ENCODE peak calls at places on chromosomes 2 and 18, in nine cellular contexts. L, T, K, M, U, R, D, J and G are unnamed samples. For H3K4me1, the result is how much of the 10 kb centered on the place peaks cover.

GRCh38 chr2:188068093-188068492 is 223.6 kb upstream of the GULP1 start:
- DNase-seq in L (no peak), T (no peak), K (no peak), M (no peak), U (no peak), R (no peak), D (peak), J (no peak), G (no peak)

GRCh38 chr2:158394453-158394852 is 62.1 kb downstream of the CCDC148 start:
- DNase-seq in L (no peak), T (no peak), K (no peak), M (no peak), U (no peak), R (no peak), D (no peak), J (no peak), G (no peak)

GRCh38 chr2:46097714-46098480 is 199.3 kb upstream of the EPAS1 start:
- DNase-seq in L (peak), T (peak), K (peak), M (peak), U (peak), R (no peak), D (peak), J (no peak), G (peak)

GRCh38 chr2:239381709-239382134 is 19.1 kb downstream of the HDAC4 start:
- DNase-seq in L (no peak), T (no peak), K (no peak), M (no peak), U (peak), R (no peak), D (no peak), J (peak), G (no peak)

GRCh38 chr18:25921677-25922421 is 168.6 kb downstream of the SS18 start:
- DNase-seq in L (peak), T (peak), K (no peak), M (peak), U (peak), R (no peak), D (peak), J (peak), G (no peak)

GRCh38 chr18:4040391-4041172 is 414.5 kb downstream of the DLGAP1 start:
- DNase-seq in L (no peak), T (no peak), K (no peak), M (no peak), U (no peak), R (no peak), D (no peak), J (no peak), G (no peak)

GRCh38 chr2:24269270-24269669 is 91.1 kb downstream of the ITSN2 start:
- DNase-seq in L (no peak), T (no peak), K (no peak), M (peak), U (no peak), R (no peak), D (peak), J (no peak), G (no peak)

GRCh38 chr2:43169987-43170732 is 56.2 kb downstream of the ZFP36L2 start:
- DNase-seq in L (no peak), T (peak), K (no peak), M (no peak), U (peak), R (no peak), D (no peak), J (peak), G (no peak)

GRCh38 chr2:138421971-138422335 is 79.6 kb upstream of the SPOPL start:
- DNase-seq in L (peak), T (no peak), K (no peak), M (peak), U (peak), R (no peak), D (peak), J (no peak), G (peak)

GRCh38 chr2:119859528-119859927 is 99.8 kb downstream of the PTPN4 start:
- DNase-seq in L (no peak), T (no peak), K (no peak), M (no peak), U (no peak), R (no peak), D (no peak), J (no peak), G (no peak)

GRCh38 chr2:105417789-105418475 is 19.1 kb upstream of the FHL2 start:
- DNase-seq in L (peak), T (no peak), K (no peak), M (peak), U (no peak), R (no peak), D (peak), J (no peak), G (no peak)

GRCh38 chr2:235845245-235845644 is 322.9 kb downstream of the GBX2 start:
- DNase-seq in L (no peak), T (no peak), K (no peak), M (no peak), U (no peak), R (no peak), D (no peak), J (no peak), G (no peak)

GRCh38 chr2:235841863-235842262 is 326.3 kb downstream of the GBX2 start:
- DNase-seq in L (no peak), T (no peak), K (no peak), M (no peak), U (no peak), R (no peak), D (no peak), J (no peak), G (no peak)

GRCh38 chr2:235843591-235844395 is 324.4 kb downstream of the GBX2 start:
- DNase-seq in L (no peak), T (no peak), K (no peak), M (no peak), U (no peak), R (no peak), D (no peak), J (no peak), G (no peak)

GRCh38 chr2:235842941-235843340 is 325.2 kb downstream of the GBX2 start:
- DNase-seq in L (no peak), T (no peak), K (no peak), M (no peak), U (no peak), R (no peak), D (no peak), J (no peak), G (no peak)

DNA sequence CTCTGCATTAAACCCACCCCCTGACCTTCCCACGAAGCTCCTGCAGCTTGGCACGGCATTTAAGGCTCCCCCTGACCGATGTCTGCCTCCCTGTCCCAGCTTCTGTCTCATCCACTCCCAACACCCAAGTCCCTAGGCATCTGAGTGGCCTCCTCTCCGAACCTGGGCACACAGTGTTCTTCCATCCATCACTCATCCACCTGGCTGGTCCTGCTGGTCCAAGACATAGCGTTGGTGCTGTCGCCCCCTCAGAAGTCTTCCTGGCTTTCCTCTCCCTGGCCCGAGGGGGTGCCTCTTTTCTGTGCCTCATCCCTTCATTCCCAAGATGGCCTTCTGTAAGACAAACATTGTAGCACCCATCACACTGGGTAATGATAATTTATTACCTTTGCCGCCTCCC is 323.6 kb downstream of the GBX2 start:
- DNase-seq in L (no peak), T (no peak), K (no peak), M (no peak), U (no peak), R (no peak), D (no peak), J (no peak), G (no peak)
- H3K4me3 ChIP-seq in L (no peak), T (no peak), K (no peak), M (no peak), U (no peak), R (no peak), D (no peak), J (no peak), G (no peak)

DNA sequence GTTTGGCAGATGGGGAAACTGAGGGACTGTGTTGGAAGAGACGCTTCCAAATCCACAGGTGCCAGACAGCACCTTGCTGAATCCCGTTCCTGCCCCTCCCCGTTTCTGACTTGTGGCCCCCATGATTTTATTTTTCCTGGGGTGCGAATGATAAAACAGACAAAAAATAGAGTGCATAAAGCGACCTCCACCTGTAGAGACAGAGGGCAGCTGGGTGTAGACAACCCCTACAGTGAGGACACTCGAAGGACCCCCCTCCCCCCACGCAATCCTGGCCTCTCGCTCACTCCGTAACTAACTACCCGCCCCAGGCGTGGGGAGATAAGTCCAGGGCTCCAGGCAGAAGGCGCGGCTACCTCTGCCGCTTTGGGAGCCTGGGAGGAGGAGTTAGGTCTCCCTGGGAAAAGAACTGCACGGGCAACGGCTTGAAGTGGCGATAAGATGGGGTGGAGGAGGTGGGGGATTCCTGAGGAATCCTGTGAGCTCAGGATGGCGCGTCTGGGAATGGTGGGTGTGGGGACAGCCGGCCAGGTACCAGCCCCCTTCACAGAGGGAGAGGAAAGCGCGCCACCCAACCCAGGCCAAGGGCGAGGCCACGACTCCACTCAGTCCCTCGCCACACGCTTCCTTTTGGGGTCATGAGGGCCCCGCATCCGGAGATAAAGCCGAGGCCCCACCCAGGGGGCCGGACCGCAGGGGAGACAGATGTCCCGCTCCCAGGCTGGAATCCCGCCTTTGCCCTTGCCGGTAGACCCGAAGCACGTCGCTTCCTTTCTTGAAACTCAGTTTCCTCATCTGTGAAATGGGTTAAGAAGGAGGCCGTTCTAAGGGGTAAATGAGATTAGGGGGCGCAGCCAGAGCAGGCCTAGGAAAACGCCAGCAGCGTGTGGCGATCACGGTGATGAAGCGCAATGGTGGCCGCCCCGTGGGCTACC is 1.9 kb upstream of the CTDSP1 start:
- DNase-seq in L (peak), T (peak), K (peak), M (peak), U (peak), R (peak), D (peak), J (peak), G (peak)
- H3K4me1 ChIP-seq in L (under half), T (half or more), K (under half), M (under half), U (half or more), R (under half), D (under half), J (half or more), G (under half)

GRCh38 chr2:167297292-167297691 is 409.0 kb downstream of the XIRP2 start:
- DNase-seq in L (no peak), T (no peak), K (no peak), M (no peak), U (no peak), R (no peak), D (no peak), J (no peak), G (no peak)

GRCh38 chr2:167293172-167293781 is 405.0 kb downstream of the XIRP2 start:
- DNase-seq in L (peak), T (no peak), K (no peak), M (peak), U (peak), R (peak), D (peak), J (no peak), G (no peak)

GRCh38 chr2:167292430-167293171 is 404.3 kb downstream of the XIRP2 start:
- DNase-seq in L (peak), T (peak), K (peak), M (peak), U (peak), R (peak), D (peak), J (no peak), G (peak)

GRCh38 chr2:167294775-167295140 is 406.5 kb downstream of the XIRP2 start:
- DNase-seq in L (peak), T (no peak), K (no peak), M (peak), U (no peak), R (no peak), D (peak), J (no peak), G (no peak)

DNA sequence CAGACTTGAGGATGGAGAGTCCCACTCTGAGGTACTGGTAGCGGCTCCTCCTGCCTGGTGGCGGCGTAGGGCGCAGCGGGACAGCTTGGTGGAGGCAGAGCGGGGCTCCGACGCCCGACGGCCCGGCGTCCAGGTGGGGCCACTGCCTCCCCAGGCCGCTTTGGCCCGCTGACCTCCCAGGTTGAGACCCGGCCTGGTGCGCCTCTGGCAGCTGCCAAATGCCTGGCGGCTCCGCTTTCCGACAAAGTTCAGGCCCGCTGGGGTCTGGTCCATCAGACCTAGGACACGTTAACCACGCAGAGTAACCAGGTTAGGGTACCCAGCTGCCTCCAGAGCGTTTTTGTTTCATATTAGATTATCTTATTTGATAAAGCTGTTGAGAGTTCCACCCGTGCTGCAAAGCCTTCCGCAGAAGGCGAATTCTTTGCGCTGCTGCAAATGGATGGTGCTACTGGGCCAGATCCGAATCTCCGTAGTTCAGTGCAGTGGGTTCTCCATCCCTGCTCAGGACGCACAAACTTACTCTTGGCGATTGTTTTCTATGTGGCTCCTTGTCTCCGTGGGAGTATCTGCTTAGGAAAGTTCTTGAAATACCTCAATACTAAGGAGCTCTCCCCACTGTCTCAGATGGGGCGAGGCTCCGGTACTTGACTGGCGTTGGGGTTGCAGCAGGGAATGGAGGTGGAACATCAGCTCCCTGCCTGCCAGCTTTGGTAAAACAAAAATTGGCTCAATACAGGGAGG is 405.9 kb downstream of the XIRP2 start:
- DNase-seq in L (peak), T (no peak), K (no peak), M (no peak), U (peak), R (peak), D (peak), J (no peak), G (peak)
- H3K4me3 ChIP-seq in L (peak), T (peak), K (peak), M (peak), U (peak), R (peak), D (peak), J (no peak), G (no peak)

GRCh38 chr2:224354631-224355211 is 47.2 kb downstream of the FAM124B start:
- DNase-seq in L (peak), T (no peak), K (no peak), M (no peak), U (no peak), R (no peak), D (no peak), J (no peak), G (no peak)
- H3K4me1 ChIP-seq in L (under half), T (under half), K (under half), M (under half), U (under half), R (under half), D (under half), J (under half), G (under half)

GRCh38 chr2:64860936-64861335 is 128.3 kb upstream of the SLC1A4 start:
- DNase-seq in L (no peak), T (peak), K (no peak), M (no peak), U (no peak), R (no peak), D (no peak), J (no peak), G (no peak)
- H3K4me3 ChIP-seq in L (no peak), T (no peak), K (no peak), M (no peak), U (no peak), R (no peak), D (no peak), J (no peak), G (no peak)

DNA sequence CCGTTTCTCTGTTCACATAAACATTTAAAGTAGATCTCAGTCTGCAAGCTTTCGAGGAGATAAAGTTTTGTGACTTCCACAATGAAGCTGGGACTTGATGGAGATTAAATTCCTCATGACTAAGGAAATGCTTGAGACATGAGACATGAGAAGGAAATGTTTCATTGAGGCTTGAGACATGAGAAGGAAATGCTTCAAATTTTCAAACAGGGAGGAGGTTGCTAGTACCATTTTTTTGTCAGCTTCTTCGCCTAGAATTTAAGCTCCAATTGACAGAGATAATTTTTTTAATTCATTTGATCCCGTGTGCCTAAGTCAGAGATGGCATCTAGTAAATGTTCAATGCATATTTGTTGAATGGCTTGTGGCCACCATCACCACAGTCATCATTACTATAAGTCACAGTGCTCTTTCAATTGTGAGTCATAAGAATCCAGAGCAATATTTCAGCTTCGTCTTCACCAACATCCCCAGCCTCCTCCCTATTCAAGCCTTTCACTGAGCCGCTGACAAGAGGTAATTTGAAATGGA is 543 bp upstream of the MARCHF4 start:
- DNase-seq in L (peak), T (no peak), K (no peak), M (peak), U (no peak), R (no peak), D (peak), J (no peak), G (no peak)
- H3K4me1 ChIP-seq in L (under half), T (under half), K (under half), M (under half), U (under half), R (under half), D (under half), J (under half), G (under half)

GRCh38 chr2:233566141-233566956 is at the start of gene USP40:
- DNase-seq in L (peak), T (peak), K (peak), M (peak), U (peak), R (peak), D (peak), J (no peak), G (peak)
- H3K4me3 ChIP-seq in L (peak), T (peak), K (peak), M (peak), U (peak), R (peak), D (peak), J (no peak), G (peak)

GRCh38 chr2:152425765-152426710 is 91.1 kb downstream of the FMNL2 start:
- DNase-seq in L (peak), T (no peak), K (no peak), M (no peak), U (no peak), R (no peak), D (no peak), J (no peak), G (no peak)
- H3K4me1 ChIP-seq in L (under half), T (under half), K (under half), M (under half), U (under half), R (under half), D (under half), J (under half), G (under half)

DNA sequence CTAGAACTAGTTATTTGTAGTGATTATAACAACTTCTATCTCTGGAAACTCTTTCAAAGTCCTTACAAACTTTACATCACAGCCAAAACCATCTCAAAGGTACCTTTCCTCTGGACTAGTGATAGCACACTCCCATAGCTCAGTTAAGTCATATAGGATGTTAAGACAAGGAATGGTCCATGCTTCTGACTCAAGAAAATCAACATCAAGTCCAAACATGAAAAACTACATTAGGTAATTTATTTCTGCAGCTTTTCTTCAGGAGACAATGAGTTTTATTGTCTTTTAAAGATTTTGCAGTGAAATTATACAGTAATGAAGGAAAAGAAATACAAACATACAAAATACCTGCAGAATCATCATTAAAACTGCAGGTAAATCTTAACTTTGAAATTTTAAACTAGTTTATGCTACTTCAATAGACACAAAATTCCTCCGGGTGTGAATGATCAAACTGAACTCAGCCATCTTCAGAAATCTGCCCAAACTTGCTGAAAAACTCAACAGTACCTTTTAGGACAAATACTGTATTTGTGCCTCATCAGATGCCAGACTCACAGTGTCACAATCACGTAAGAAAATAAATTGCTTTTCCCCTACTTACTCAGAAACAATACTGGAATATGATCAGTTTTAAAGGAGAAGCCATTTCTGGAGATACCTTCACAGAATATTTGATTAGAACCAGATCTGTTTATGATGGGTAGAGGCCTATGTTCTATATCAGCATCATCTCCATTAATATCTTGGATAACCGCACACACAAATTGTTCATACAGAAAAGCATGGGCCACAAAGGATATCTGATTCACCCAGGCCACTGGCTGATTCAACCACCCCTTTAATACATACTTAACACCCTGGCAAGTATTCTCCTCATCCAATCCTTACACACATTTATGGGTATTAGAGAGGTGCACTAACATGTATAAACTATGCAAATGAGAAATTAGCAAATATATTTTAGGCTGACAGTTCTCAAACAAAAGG is 2.6 kb downstream of the TMEM131 start:
- DNase-seq in L (no peak), T (no peak), K (no peak), M (peak), U (no peak), R (no peak), D (peak), J (no peak), G (no peak)
- H3K4me3 ChIP-seq in L (peak), T (no peak), K (peak), M (peak), U (no peak), R (peak), D (no peak), J (peak), G (no peak)